ENCODE peak calls at places on chromosome 5, in eight cellular contexts. One of them, this sample, is unnamed.

GRCh38 chr5:142833517-142834446 is 63.6 kb downstream of the ARHGAP26 start:
- DNase-seq in HCT116: no peak
- DNase-seq in A549: no peak
- DNase-seq in IMR-90: no peak
- DNase-seq in gastrocnemius medialis: no peak
- DNase-seq in thyroid gland: no peak
- DNase-seq in heart left ventricle: no peak
- DNase-seq in NB4: no peak
- DNase-seq in this sample: no peak

GRCh38 chr5:123089572-123089970 is 530 bp downstream of the PRDM6 start:
- DNase-seq in HCT116: no peak
- DNase-seq in A549: peak
- DNase-seq in IMR-90: peak
- DNase-seq in gastrocnemius medialis: no peak
- DNase-seq in thyroid gland: no peak
- DNase-seq in heart left ventricle: no peak
- DNase-seq in NB4: no peak
- DNase-seq in this sample: no peak

GRCh38 chr5:144711172-144711571 is 540.5 kb downstream of the KCTD16 start:
- DNase-seq in HCT116: no peak
- DNase-seq in A549: no peak
- DNase-seq in IMR-90: no peak
- DNase-seq in gastrocnemius medialis: no peak
- DNase-seq in thyroid gland: no peak
- DNase-seq in heart left ventricle: no peak
- DNase-seq in NB4: no peak
- DNase-seq in this sample: no peak

GRCh38 chr5:155316310-155316709 is 302.8 kb downstream of the KIF4B start:
- DNase-seq in HCT116: no peak
- DNase-seq in A549: no peak
- DNase-seq in IMR-90: no peak
- DNase-seq in gastrocnemius medialis: no peak
- DNase-seq in thyroid gland: no peak
- DNase-seq in heart left ventricle: no peak
- DNase-seq in NB4: no peak
- DNase-seq in this sample: no peak

GRCh38 chr5:169765176-169765575 is 128.1 kb downstream of the DOCK2 start:
- DNase-seq in HCT116: no peak
- DNase-seq in A549: no peak
- DNase-seq in IMR-90: peak
- DNase-seq in gastrocnemius medialis: no peak
- DNase-seq in thyroid gland: no peak
- DNase-seq in heart left ventricle: no peak
- DNase-seq in NB4: no peak
- DNase-seq in this sample: no peak

GRCh38 chr5:179839328-179840256 is 18.9 kb downstream of the SQSTM1 start:
- DNase-seq in HCT116: no peak
- DNase-seq in A549: peak
- DNase-seq in IMR-90: peak
- DNase-seq in gastrocnemius medialis: peak
- DNase-seq in thyroid gland: no peak
- DNase-seq in heart left ventricle: no peak
- DNase-seq in NB4: no peak
- DNase-seq in this sample: no peak

GRCh38 chr5:150649108-150649827 is 8.8 kb downstream of the SYNPO start:
- DNase-seq in HCT116: no peak
- DNase-seq in A549: no peak
- DNase-seq in IMR-90: no peak
- DNase-seq in gastrocnemius medialis: peak
- DNase-seq in thyroid gland: no peak
- DNase-seq in heart left ventricle: peak
- DNase-seq in NB4: no peak
- DNase-seq in this sample: no peak

GRCh38 chr5:135221696-135222095 is 177.3 kb downstream of the MACROH2A1 start:
- DNase-seq in HCT116: no peak
- DNase-seq in A549: no peak
- DNase-seq in IMR-90: no peak
- DNase-seq in gastrocnemius medialis: no peak
- DNase-seq in thyroid gland: no peak
- DNase-seq in heart left ventricle: no peak
- DNase-seq in NB4: no peak
- DNase-seq in this sample: no peak

GRCh38 chr5:89351975-89352374 is 469.0 kb upstream of the MEF2C start:
- DNase-seq in HCT116: no peak
- DNase-seq in A549: no peak
- DNase-seq in IMR-90: peak
- DNase-seq in gastrocnemius medialis: no peak
- DNase-seq in thyroid gland: no peak
- DNase-seq in heart left ventricle: no peak
- DNase-seq in NB4: no peak
- DNase-seq in this sample: no peak

GRCh38 chr5:50415912-50416311 is 25.2 kb downstream of the EMB start:
- DNase-seq in HCT116: no peak
- DNase-seq in A549: no peak
- DNase-seq in IMR-90: no peak
- DNase-seq in gastrocnemius medialis: no peak
- DNase-seq in thyroid gland: no peak
- DNase-seq in heart left ventricle: no peak
- DNase-seq in NB4: no peak
- DNase-seq in this sample: no peak

GRCh38 chr5:168006473-168007130 is 284.8 kb upstream of the WWC1 start:
- DNase-seq in HCT116: no peak
- DNase-seq in A549: no peak
- DNase-seq in IMR-90: peak
- DNase-seq in gastrocnemius medialis: no peak
- DNase-seq in thyroid gland: no peak
- DNase-seq in heart left ventricle: no peak
- DNase-seq in NB4: no peak
- DNase-seq in this sample: no peak

GRCh38 chr5:159772698-159773061 is 143.6 kb upstream of the ADRA1B start:
- DNase-seq in HCT116: no peak
- DNase-seq in A549: no peak
- DNase-seq in IMR-90: no peak
- DNase-seq in gastrocnemius medialis: no peak
- DNase-seq in thyroid gland: no peak
- DNase-seq in heart left ventricle: no peak
- DNase-seq in NB4: no peak
- DNase-seq in this sample: no peak

GRCh38 chr5:159777049-159777448 is 139.2 kb upstream of the ADRA1B start:
- DNase-seq in HCT116: no peak
- DNase-seq in A549: no peak
- DNase-seq in IMR-90: peak
- DNase-seq in gastrocnemius medialis: no peak
- DNase-seq in thyroid gland: no peak
- DNase-seq in heart left ventricle: no peak
- DNase-seq in NB4: no peak
- DNase-seq in this sample: no peak

GRCh38 chr5:159775890-159776289 is 140.4 kb upstream of the ADRA1B start:
- DNase-seq in HCT116: no peak
- DNase-seq in A549: no peak
- DNase-seq in IMR-90: peak
- DNase-seq in gastrocnemius medialis: no peak
- DNase-seq in thyroid gland: no peak
- DNase-seq in heart left ventricle: no peak
- DNase-seq in NB4: no peak
- DNase-seq in this sample: no peak

GRCh38 chr5:159774476-159775031 is 141.7 kb upstream of the ADRA1B start:
- DNase-seq in HCT116: no peak
- DNase-seq in A549: no peak
- DNase-seq in IMR-90: no peak
- DNase-seq in gastrocnemius medialis: no peak
- DNase-seq in thyroid gland: no peak
- DNase-seq in heart left ventricle: no peak
- DNase-seq in NB4: no peak
- DNase-seq in this sample: no peak

DNA sequence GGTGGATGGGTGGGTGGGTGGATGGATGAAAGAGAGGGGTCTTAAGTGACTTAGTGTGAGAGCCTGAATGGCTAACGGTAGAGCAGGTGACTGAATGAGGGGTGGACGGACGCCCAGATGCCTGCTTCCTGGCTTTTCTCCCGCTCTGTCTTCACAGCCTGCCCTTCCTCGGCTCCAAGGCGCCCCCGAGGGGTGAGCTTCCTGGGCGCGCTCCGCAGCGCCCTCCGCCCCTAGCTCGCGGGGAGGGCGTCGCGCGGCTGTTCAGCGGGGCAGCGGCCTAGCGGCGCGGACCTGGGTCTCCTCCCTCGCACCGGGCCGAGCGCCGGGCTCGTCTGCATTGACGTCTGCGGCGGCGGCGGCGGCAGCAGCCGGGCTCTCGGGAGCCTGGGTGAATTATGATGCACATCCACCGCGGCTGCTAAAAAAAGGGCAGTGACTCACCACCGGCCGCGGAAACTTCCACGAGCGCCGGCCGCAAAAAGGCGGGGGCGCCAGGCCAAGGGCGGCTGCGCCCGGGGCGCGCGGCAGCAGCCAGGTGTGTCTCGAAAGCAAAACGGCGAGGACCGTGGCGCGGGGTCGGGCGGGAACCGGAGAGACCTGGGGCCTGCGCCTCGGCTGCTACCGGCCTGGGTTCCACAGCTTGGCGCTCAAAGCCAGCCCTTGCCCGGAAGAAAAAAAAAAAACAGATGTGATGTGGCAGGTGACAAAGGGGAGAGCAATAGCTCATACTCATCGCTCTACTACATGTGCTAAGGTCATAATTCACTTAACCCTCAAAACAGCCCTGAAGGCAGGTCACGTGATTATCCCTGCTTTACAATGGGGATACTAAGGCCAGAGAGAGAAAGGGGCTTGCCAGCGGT is 143.0 kb upstream of the ADRA1B start:
- DNase-seq in HCT116: peak
- DNase-seq in A549: peak
- DNase-seq in IMR-90: peak
- DNase-seq in gastrocnemius medialis: peak
- DNase-seq in thyroid gland: peak
- DNase-seq in heart left ventricle: peak
- DNase-seq in NB4: peak
- DNase-seq in this sample: peak
- TF ChIP-seq POLR2A in HCT116: no peak
- TF ChIP-seq POLR2A in A549: peak
- TF ChIP-seq POLR2A in IMR-90: peak
- TF ChIP-seq POLR2A in gastrocnemius medialis: peak
- TF ChIP-seq POLR2A in thyroid gland: no peak
- TF ChIP-seq POLR2A in heart left ventricle: peak
- TF ChIP-seq POLR2A in NB4: no peak
- TF ChIP-seq POLR2A in this sample: no peak

DNA sequence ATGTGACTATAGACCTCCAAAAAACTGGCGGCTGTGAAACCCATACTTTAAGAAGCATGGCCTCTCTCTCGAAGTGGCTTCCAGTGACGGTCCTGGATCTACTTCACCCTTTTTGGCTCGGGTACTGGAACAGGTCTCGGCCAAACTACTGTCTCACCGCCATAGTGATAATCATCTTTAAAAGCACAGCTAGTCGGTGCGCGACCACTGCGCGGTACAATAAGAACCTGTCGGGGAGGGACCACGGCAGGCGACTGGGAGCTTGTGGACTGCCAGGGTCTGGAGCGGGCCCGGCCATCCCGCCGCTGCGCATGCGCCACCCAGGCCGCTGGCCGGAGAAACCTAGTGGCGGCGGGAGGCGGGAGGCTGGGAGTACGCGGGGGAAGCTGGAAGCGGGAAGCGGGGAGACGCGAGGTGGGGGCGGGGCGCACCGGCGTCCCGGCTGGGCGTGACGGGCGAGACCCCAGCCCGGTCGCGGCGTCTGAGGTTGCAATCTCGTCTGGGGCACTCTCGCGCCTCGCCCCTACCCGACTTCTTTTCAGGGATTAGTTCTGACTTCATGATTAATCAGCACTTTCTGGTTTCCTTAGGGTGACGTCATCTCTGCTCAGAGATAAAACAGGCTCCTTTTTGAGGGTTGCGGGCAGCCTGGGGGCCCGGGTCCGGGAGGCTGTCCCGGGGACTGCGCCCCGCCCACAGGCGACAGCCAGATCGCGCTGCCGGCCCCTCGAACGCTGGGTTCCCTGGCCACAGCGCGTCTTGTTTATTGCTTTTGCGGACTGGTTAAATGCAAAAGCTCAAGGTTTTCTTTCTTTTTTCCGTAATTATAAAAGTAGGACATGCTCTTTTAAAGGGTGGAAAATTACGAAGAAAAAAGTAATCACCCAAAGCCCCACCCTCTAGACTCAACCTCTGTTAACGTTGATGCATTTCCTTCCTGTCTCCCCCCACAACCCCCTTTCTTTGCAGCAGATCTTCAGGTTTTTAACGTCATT is 266.8 kb downstream of the CWC27 start:
- DNase-seq in HCT116: peak
- DNase-seq in A549: peak
- DNase-seq in IMR-90: peak
- DNase-seq in gastrocnemius medialis: peak
- DNase-seq in thyroid gland: peak
- DNase-seq in heart left ventricle: peak
- DNase-seq in NB4: peak
- DNase-seq in this sample: peak
- TF ChIP-seq POLR2A in HCT116: peak
- TF ChIP-seq POLR2A in A549: peak
- TF ChIP-seq POLR2A in IMR-90: peak
- TF ChIP-seq POLR2A in gastrocnemius medialis: peak
- TF ChIP-seq POLR2A in thyroid gland: peak
- TF ChIP-seq POLR2A in heart left ventricle: no peak
- TF ChIP-seq POLR2A in NB4: no peak
- TF ChIP-seq POLR2A in this sample: peak

GRCh38 chr5:160312139-160312959 is at the start of gene CCNJL:
- DNase-seq in HCT116: no peak
- DNase-seq in A549: peak
- DNase-seq in IMR-90: peak
- DNase-seq in gastrocnemius medialis: no peak
- DNase-seq in thyroid gland: peak
- DNase-seq in heart left ventricle: peak
- DNase-seq in NB4: peak
- DNase-seq in this sample: peak
- TF ChIP-seq POLR2A in HCT116: no peak
- TF ChIP-seq POLR2A in A549: peak
- TF ChIP-seq POLR2A in IMR-90: peak
- TF ChIP-seq POLR2A in gastrocnemius medialis: no peak
- TF ChIP-seq POLR2A in thyroid gland: peak
- TF ChIP-seq POLR2A in heart left ventricle: no peak
- TF ChIP-seq POLR2A in NB4: peak
- TF ChIP-seq POLR2A in this sample: peak

DNA sequence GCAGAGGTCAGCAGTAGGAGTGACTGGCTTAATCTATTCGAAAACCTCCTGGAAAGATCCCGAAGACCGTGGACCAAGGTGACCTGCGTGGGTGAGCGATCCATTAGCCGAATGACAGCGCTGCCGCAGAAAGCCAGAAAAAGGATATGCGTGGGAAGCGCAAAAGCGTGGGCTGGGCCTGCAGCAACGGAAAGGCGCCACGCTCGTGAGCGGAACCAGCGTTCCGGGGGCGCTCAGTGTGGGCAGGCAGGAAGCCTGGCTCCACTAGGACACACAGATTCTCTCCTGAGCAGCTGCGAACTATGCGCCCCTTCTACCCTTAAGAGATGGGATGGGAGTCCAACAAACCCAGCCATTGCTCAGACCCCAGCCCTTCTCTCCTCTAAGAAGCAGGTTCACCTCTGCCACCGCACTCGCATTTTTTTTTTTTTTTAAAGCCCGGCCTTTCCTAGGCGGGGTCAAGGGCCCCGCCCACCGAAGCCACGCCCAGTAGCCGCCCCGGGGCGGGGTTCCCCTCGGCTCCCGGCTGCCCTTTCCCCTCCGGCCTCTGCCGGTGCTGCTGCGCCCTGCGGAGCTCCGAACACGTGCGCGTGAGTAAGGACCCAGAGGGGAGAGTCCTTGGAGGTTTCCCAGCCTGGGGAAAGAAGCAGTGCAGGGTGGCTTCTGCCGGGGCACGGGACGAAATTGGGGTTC is 19.8 kb upstream of the MATR3 start:
- DNase-seq in HCT116: peak
- DNase-seq in A549: peak
- DNase-seq in IMR-90: peak
- DNase-seq in gastrocnemius medialis: peak
- DNase-seq in thyroid gland: peak
- DNase-seq in heart left ventricle: peak
- DNase-seq in NB4: peak
- DNase-seq in this sample: peak
- TF ChIP-seq POLR2A in HCT116: peak
- TF ChIP-seq POLR2A in A549: peak
- TF ChIP-seq POLR2A in IMR-90: peak
- TF ChIP-seq POLR2A in gastrocnemius medialis: peak
- TF ChIP-seq POLR2A in thyroid gland: peak
- TF ChIP-seq POLR2A in heart left ventricle: no peak
- TF ChIP-seq POLR2A in NB4: peak
- TF ChIP-seq POLR2A in this sample: peak

This sample was measured in H54.